ENCODE peak calls at places on chromosomes 7 and 10, in eight cellular contexts. N, J, G, I, Q, W, O and E are unnamed samples.

GRCh38 chr10:70985824-70986336 is 97.5 kb upstream of the PCBD1 start:
- DNase-seq in W (peak), I (no peak), N (no peak), G (no peak), Q (no peak), O (no peak), J (no peak), E (no peak)

GRCh38 chr7:149813254-149814035 is 24.7 kb upstream of the ZNF862 start:
- DNase-seq in Q (no peak), W (no peak), N (no peak), I (no peak), G (no peak), O (no peak), J (no peak), E (no peak)

GRCh38 chr10:42988069-42988468 is 88.8 kb upstream of the RET start:
- DNase-seq in O (peak), I (no peak), W (no peak), N (no peak), Q (peak), J (no peak), G (no peak), E (no peak)

GRCh38 chr7:101308245-101309085 is 13.1 kb downstream of the IFT22 start:
- DNase-seq in N (peak), W (peak), O (peak), I (no peak), Q (peak), G (peak), J (peak), E (no peak)

GRCh38 chr7:40299097-40299496 is 164.3 kb downstream of the SUGCT start:
- DNase-seq in N (peak), J (no peak), W (no peak), Q (no peak), O (no peak), I (no peak), G (peak), E (no peak)

GRCh38 chr7:157824011-157824818 is 487.4 kb downstream of the DNAJB6 start:
- DNase-seq in J (no peak), G (no peak), N (no peak), Q (no peak), W (no peak), I (no peak), O (no peak), E (no peak)

GRCh38 chr7:4700577-4701235 is 18.6 kb downstream of the FOXK1 start:
- DNase-seq in N (peak), W (no peak), O (no peak), Q (no peak), G (peak), J (no peak), I (no peak), E (no peak)

GRCh38 chr7:23419845-23420244 is 50.4 kb downstream of the IGF2BP3 start:
- DNase-seq in W (no peak), Q (no peak), G (no peak), N (no peak), O (no peak), I (no peak), J (no peak), E (no peak)

GRCh38 chr10:21724020-21724589 is 190.1 kb downstream of the MLLT10 start:
- DNase-seq in Q (no peak), O (no peak), I (no peak), W (no peak), N (no peak), J (no peak), G (peak), E (no peak)

GRCh38 chr10:30238836-30239235 is 110.2 kb downstream of the MTPAP start:
- DNase-seq in I (no peak), J (no peak), G (no peak), W (no peak), O (no peak), N (no peak), Q (no peak), E (no peak)

GRCh38 chr10:128211064-128211504 is 84.9 kb upstream of the MKI67 start:
- DNase-seq in W (no peak), Q (no peak), J (no peak), N (no peak), O (no peak), I (no peak), G (no peak), E (no peak)

GRCh38 chr10:86644412-86645110 is 9.8 kb upstream of the OPN4 start:
- DNase-seq in G (peak), Q (no peak), O (peak), I (no peak), W (no peak), J (no peak), N (peak), E (no peak)

GRCh38 chr10:34816067-34817002 is 1.2 kb upstream of the PARD3 start:
- DNase-seq in W (peak), J (no peak), O (no peak), N (no peak), Q (peak), I (no peak), G (peak), E (no peak)

GRCh38 chr10:34710391-34710751 is 104.7 kb downstream of the PARD3 start:
- DNase-seq in I (no peak), N (peak), Q (no peak), G (peak), W (no peak), O (no peak), J (no peak), E (no peak)

GRCh38 chr7:134890246-134891240 is 95.8 kb upstream of the AGBL3 start:
- DNase-seq in I (peak), W (peak), J (no peak), Q (peak), O (no peak), G (peak), N (peak), E (peak)

GRCh38 chr10:9076066-9076465 is 1021.6 kb downstream of the GATA3 start:
- DNase-seq in O (no peak), G (no peak), J (no peak), Q (no peak), W (no peak), N (no peak), I (no peak), E (no peak)

GRCh38 chr10:102682441-102682840 is 31.8 kb downstream of the ARL3 start:
- DNase-seq in G (no peak), I (no peak), O (no peak), Q (no peak), W (no peak), N (no peak), J (no peak), E (no peak)

GRCh38 chr7:26005683-26006410 is 146.2 kb upstream of the NFE2L3 start:
- DNase-seq in O (no peak), I (no peak), G (no peak), N (no peak), W (no peak), Q (no peak), J (no peak), E (no peak)

GRCh38 chr10:12892924-12893323 is 108.6 kb downstream of the CCDC3 start:
- DNase-seq in W (no peak), I (no peak), J (no peak), G (no peak), N (no peak), Q (no peak), O (no peak), E (no peak)

GRCh38 chr10:21733710-21734109 is 199.7 kb downstream of the MLLT10 start:
- DNase-seq in Q (no peak), O (no peak), I (no peak), N (no peak), G (no peak), J (no peak), W (no peak), E (no peak)

GRCh38 chr7:89103564-89103963 is 308.0 kb upstream of the TEX47 start:
- DNase-seq in Q (no peak), G (no peak), J (no peak), N (no peak), O (no peak), I (no peak), W (no peak), E (no peak)

GRCh38 chr7:107394301-107394700 is 75.6 kb upstream of the GPR22 start:
- DNase-seq in I (no peak), G (no peak), N (no peak), J (no peak), O (no peak), Q (no peak), W (no peak), E (no peak)

GRCh38 chr10:16754765-16755164 is 62.5 kb downstream of the RSU1 start:
- DNase-seq in O (no peak), Q (no peak), W (no peak), N (no peak), G (no peak), J (no peak), I (no peak), E (peak)

GRCh38 chr10:121303273-121303890 is 294.9 kb downstream of the FGFR2 start:
- DNase-seq in J (no peak), I (no peak), G (no peak), Q (no peak), O (peak), W (no peak), N (no peak), E (no peak)

GRCh38 chr7:116628971-116629586 is 42.9 kb upstream of the MET start:
- DNase-seq in W (no peak), Q (no peak), G (no peak), N (peak), O (peak), I (no peak), J (no peak), E (no peak)

GRCh38 chr7:43727494-43727893 is 1.8 kb downstream of the COA1 start:
- DNase-seq in W (no peak), G (no peak), O (no peak), J (no peak), N (no peak), Q (no peak), I (no peak), E (no peak)

GRCh38 chr7:69256634-69257081 is 341.6 kb upstream of the AUTS2 start:
- DNase-seq in O (peak), N (no peak), J (no peak), Q (no peak), I (peak), W (no peak), G (no peak), E (peak)

GRCh38 chr7:11437987-11438386 is 394.0 kb downstream of the THSD7A start:
- DNase-seq in I (no peak), O (no peak), W (no peak), N (peak), G (no peak), J (no peak), Q (no peak), E (no peak)

GRCh38 chr10:132539894-132540293 is 2.3 kb downstream of the INPP5A start:
- DNase-seq in Q (no peak), O (no peak), G (peak), W (no peak), N (peak), I (no peak), J (peak), E (no peak)

GRCh38 chr7:143003393-143004051 is 23.4 kb downstream of the OR9A2 start:
- DNase-seq in G (peak), J (peak), Q (no peak), W (no peak), O (no peak), I (no peak), N (no peak), E (no peak)

GRCh38 chr7:24346129-24346528 is 62.1 kb downstream of the NPY start:
- DNase-seq in W (no peak), J (no peak), I (no peak), G (peak), Q (no peak), O (no peak), N (no peak), E (no peak)

GRCh38 chr7:22782616-22783232 is 39.9 kb downstream of the TOMM7 start:
- DNase-seq in G (peak), W (peak), J (peak), N (peak), Q (peak), I (peak), O (peak), E (peak)

GRCh38 chr10:11609492-11610093 is 1.9 kb downstream of the USP6NL start:
- DNase-seq in G (no peak), J (no peak), O (no peak), N (no peak), I (no peak), Q (no peak), W (no peak), E (no peak)

GRCh38 chr7:28596245-28596935 is 184.1 kb downstream of the CREB5 start:
- DNase-seq in J (no peak), W (no peak), G (peak), Q (no peak), I (no peak), N (peak), O (no peak), E (no peak)